ENCODE peak calls at places on chromosome X, in four cellular contexts. D is HepG2, U is A549, M is endothelial cell of umbilical vein. X is an unnamed sample.

GRCh38 chrX:147978931-147979330 is 2.2 kb upstream of the FMR1NB start:
- DNase-seq in D (no peak), U (no peak), M (no peak), X (peak; percentile 12)

GRCh38 chrX:70494441-70494840 is 49.8 kb downstream of the DLG3 start:
- DNase-seq in D (no peak), U (peak; percentile 13), M (no peak), X (peak; percentile 14)

GRCh38 chrX:40644821-40645358 is 2.5 kb downstream of the CXorf38 start:
- DNase-seq in D (peak; percentile 5), U (no peak), M (peak; percentile 71), X (peak; percentile 74)

GRCh38 chrX:10128386-10128785 is 28.4 kb upstream of the CLCN4 start:
- DNase-seq in D (no peak), U (no peak), M (no peak), X (no peak)

GRCh38 chrX:21972046-21972445 is 31.5 kb downstream of the SMS start:
- DNase-seq in D (no peak), U (no peak), M (no peak), X (no peak)

GRCh38 chrX:150226223-150226965 is 136.7 kb upstream of the MAMLD1 start:
- DNase-seq in D (no peak), U (no peak), M (no peak), X (no peak)

GRCh38 chrX:150983526-150984163 is 510 bp downstream of the HMGB3 start:
- DNase-seq in D (no peak), U (no peak), M (peak; percentile 1), X (peak; percentile 20)

GRCh38 chrX:72050011-72050410 is 81.7 kb downstream of the RTL5 start:
- DNase-seq in D (no peak), U (no peak), M (peak; percentile 55), X (no peak)

GRCh38 chrX:151476597-151476996 is 79.6 kb downstream of the VMA21 start:
- DNase-seq in D (no peak), U (no peak), M (no peak), X (no peak)

GRCh38 chrX:136310411-136310810 is 9.6 kb downstream of the ADGRG4 start:
- DNase-seq in D (no peak), U (peak; percentile 5), M (no peak), X (peak; percentile 2)

GRCh38 chrX:29215251-29215650 is 628.0 kb downstream of the IL1RAPL1 start:
- DNase-seq in D (no peak), U (no peak), M (no peak), X (no peak)

GRCh38 chrX:40749874-40750273 is 14.5 kb upstream of the MED14 start:
- DNase-seq in D (no peak), U (no peak), M (peak; percentile 1), X (no peak)

GRCh38 chrX:28920554-28920953 is 333.3 kb downstream of the IL1RAPL1 start:
- DNase-seq in D (no peak), U (no peak), M (peak; percentile 47), X (no peak)

GRCh38 chrX:76427560-76428242 is at the start of gene MAGEE1:
- DNase-seq in D (peak; percentile 34), U (peak; percentile 50), M (peak; percentile 51), X (peak; percentile 65)

GRCh38 chrX:39308126-39308525 is 506.9 kb downstream of the MID1IP1 start:
- DNase-seq in D (no peak), U (no peak), M (peak; percentile 72), X (no peak)

GRCh38 chrX:106039920-106040319 is 1.4 kb upstream of the SERPINA7 start:
- DNase-seq in D (peak; percentile 52), U (no peak), M (no peak), X (peak; percentile 10)

GRCh38 chrX:106999002-106999975 is 723 bp downstream of the MORC4 start:
- DNase-seq in D (peak; percentile 28), U (peak; percentile 25), M (peak; percentile 54), X (peak; percentile 3)

GRCh38 chrX:11464836-11465458 is 171.7 kb downstream of the AMELX start:
- DNase-seq in D (no peak), U (no peak), M (no peak), X (no peak)

GRCh38 chrX:96440941-96441340 is 243.7 kb upstream of the DIAPH2 start:
- DNase-seq in D (no peak), U (no peak), M (no peak), X (no peak)

GRCh38 chrX:40434947-40435346 is 145.8 kb upstream of the ATP6AP2 start:
- DNase-seq in D (no peak), U (no peak), M (no peak), X (peak; percentile 34)

GRCh38 chrX:19852014-19853005 is 35.1 kb downstream of the SH3KBP1 start:
- DNase-seq in D (peak; percentile 72), U (no peak), M (no peak), X (peak; percentile 16)

GRCh38 chrX:55135171-55135570 is 46.4 kb downstream of the PAGE2 start:
- DNase-seq in D (peak; percentile 39), U (peak; percentile 7), M (peak; percentile 59), X (peak; percentile 22)

GRCh38 chrX:63350979-63351616 is at the start of gene SPIN4:
- DNase-seq in D (peak; percentile 73), U (peak; percentile 67), M (peak; percentile 93), X (peak; percentile 93)

GRCh38 chrX:10296581-10296980 is 139.8 kb downstream of the CLCN4 start:
- DNase-seq in D (no peak), U (no peak), M (no peak), X (no peak)

GRCh38 chrX:38212246-38212645 is 8.4 kb downstream of the SRPX start:
- DNase-seq in D (no peak), U (no peak), M (peak; percentile 87), X (peak; percentile 1)

GRCh38 chrX:148979786-148980185 is 479.4 kb downstream of the AFF2 start:
- DNase-seq in D (no peak), U (no peak), M (no peak), X (no peak)

GRCh38 chrX:149825424-149825823 is 43.7 kb downstream of the MAGEA9 start:
- DNase-seq in D (peak; percentile 2), U (no peak), M (peak; percentile 1), X (peak; percentile 37)

GRCh38 chrX:1378306-1378758 is 13.6 kb downstream of the SLC25A6 start:
- DNase-seq in D (no peak), U (no peak), M (no peak), X (no peak)

GRCh38 chrX:150887906-150888465 is 10.5 kb downstream of the CD99L2 start:
- DNase-seq in D (no peak), U (no peak), M (no peak), X (no peak)

GRCh38 chrX:74133156-74133796 is 170.7 kb upstream of the ZCCHC13 start:
- DNase-seq in D (peak; percentile 46), U (peak; percentile 46), M (peak; percentile 39), X (peak; percentile 69)

GRCh38 chrX:46407753-46408130 is 137.5 kb downstream of the ZNF674 start:
- DNase-seq in D (no peak), U (no peak), M (peak; percentile 6), X (no peak)

GRCh38 chrX:132568291-132568690 is 79.5 kb upstream of the MBNL3 start:
- DNase-seq in D (no peak), U (no peak), M (no peak), X (no peak)

GRCh38 chrX:121479406-121479805 is 432.0 kb downstream of the GLUD2 start:
- DNase-seq in D (no peak), U (no peak), M (no peak), X (peak; percentile 2)

GRCh38 chrX:69388526-69388925 is 115.6 kb upstream of the NALF2 start:
- DNase-seq in D (no peak), U (no peak), M (no peak), X (no peak)

GRCh38 chrX:40207626-40208025 is 109.9 kb upstream of the BCOR start:
- DNase-seq in D (no peak), U (no peak), M (no peak), X (peak; percentile 66)

DNA sequence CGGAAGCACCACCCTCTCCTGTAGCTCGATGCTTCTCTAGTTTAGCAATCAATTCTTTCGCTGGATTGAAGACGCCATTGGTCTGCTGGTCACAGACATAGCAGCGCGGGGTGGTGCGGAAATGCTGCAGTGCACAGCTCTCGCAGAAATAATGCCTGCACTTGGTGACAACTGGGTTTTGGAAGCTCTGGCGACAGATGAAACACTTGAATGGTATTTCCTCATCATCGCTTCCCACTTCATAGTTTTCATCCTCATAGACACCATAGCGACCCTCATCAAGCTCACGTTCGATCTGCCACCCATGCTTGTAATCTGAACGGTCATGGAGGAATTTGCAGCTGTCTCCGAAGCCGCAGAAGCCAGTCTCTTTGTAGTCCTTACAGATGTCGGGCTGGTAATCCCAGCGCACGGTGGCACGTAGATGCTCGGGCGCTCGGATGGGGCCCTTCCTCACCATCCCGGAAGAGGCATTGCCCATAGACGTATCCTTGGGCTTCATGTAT is 854 bp downstream of the RNF113A start:
- DNase-seq in D (peak; percentile 11), U (no peak), M (peak; percentile 44), X (peak; percentile 69)
- TF ChIP-seq MYC in D (no peak), U (no peak), M (no peak), X (no peak)

GRCh38 chrX:18272222-18272621 is 51.5 kb upstream of the BEND2 start:
- DNase-seq in D (no peak), U (no peak), M (no peak), X (no peak)
- TF ChIP-seq POLR2A in D (no peak), U (no peak), M (no peak), X (no peak)

DNA sequence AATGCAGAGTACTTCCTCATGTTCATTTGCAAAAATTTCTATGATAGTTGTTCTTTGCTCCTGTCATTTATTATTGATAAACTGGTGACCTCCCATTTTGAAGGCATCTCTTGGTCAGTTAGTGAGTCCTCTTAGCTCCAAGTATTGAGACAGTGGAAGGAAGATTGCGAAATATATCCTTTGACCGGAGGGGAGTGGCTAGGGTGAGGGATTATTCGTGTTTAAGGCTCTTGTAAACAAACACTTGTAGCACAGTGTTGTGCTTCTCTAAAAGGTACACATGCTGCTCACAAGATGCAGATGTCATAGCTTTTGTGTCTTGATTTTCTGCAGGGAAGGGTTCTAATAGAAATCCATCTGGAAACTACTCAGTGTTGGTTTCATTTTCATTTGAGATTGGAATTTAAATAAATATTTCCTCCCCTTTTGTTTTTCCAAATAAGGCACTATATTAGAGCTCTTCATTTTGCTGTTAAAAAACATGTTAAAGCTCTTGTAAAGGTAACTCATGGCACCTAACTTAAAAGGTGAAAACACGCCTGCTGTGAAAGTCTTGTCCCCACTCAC is 21.8 kb downstream of the TXLNG start:
- DNase-seq in D (peak; percentile 64), U (peak; percentile 56), M (peak; percentile 26), X (peak; percentile 62)
- H3K4me3 ChIP-seq in D (peak overlapping the region; percentile 40), U (peak overlapping the region; percentile 24), M (peak overlapping the region; percentile 15), X (no peak overlapping the region)

GRCh38 chrX:27309406-27309805 is 153.7 kb downstream of the PPP4R3C start:
- DNase-seq in D (no peak), U (no peak), M (peak; percentile 89), X (no peak)
- TF ChIP-seq MYC in D (no peak), U (no peak), M (no peak), X (no peak)

X was measured in NB4.